ENCODE peak calls at places on chromosomes 3 and 15, in eight cellular contexts. Q is fibroblast of lung, Y is adrenal gland, W is sigmoid colon, H is astrocyte, K is neural progenitor cell, J is testis, T is Peyer's patch. L is an unnamed sample.
A peak's percentile ranks its signal among the peaks of the same experiment; 100 is the strongest.

GRCh38 chr3:124834723-124835718 is 52.1 kb downstream of the ITGB5 start:
- DNase-seq in T (peak; percentile 58), K (peak; percentile 62), Y (no peak), W (peak; percentile 78), J (peak; percentile 40), Q (peak; percentile 91), H (peak; percentile 83), L (peak; percentile 28)

GRCh38 chr3:12155264-12155663 is 3.4 kb downstream of the TIMP4 start:
- DNase-seq in K (no peak), T (no peak), H (no peak), Q (no peak), J (no peak), W (no peak), Y (no peak), L (no peak)

GRCh38 chr3:42846682-42847522 is 28.8 kb downstream of the CYP8B1 start:
- DNase-seq in Y (peak; percentile 37), J (no peak), H (no peak), K (no peak), T (peak; percentile 78), Q (no peak), W (no peak), L (no peak)

GRCh38 chr3:156760333-156760732 is 65.8 kb upstream of the LEKR1 start:
- DNase-seq in Y (no peak), H (no peak), W (no peak), T (no peak), Q (no peak), J (no peak), K (no peak), L (no peak)

GRCh38 chr15:23806980-23807379 is 119.9 kb upstream of the NDN start:
- DNase-seq in W (no peak), Y (no peak), T (no peak), K (no peak), H (no peak), J (no peak), Q (no peak), L (no peak)

GRCh38 chr3:76585794-76586392 is 454.0 kb upstream of the ROBO2 start:
- DNase-seq in J (no peak), Y (no peak), Q (peak; percentile 44), K (peak; percentile 14), W (no peak), H (no peak), T (no peak), L (no peak)

GRCh38 chr3:23750573-23751484 is 54.9 kb upstream of the UBE2E1 start:
- DNase-seq in Y (no peak), W (no peak), Q (no peak), T (no peak), K (no peak), J (no peak), H (no peak), L (no peak)

GRCh38 chr3:149299938-149300791 is 33.3 kb downstream of the TM4SF18 start:
- DNase-seq in Y (peak; percentile 68), K (no peak), J (no peak), Q (peak; percentile 97), T (no peak), H (peak; percentile 99), W (no peak), L (no peak)

GRCh38 chr3:37574177-37574958 is 287.3 kb upstream of the CTDSPL start:
- DNase-seq in K (no peak), J (no peak), Q (no peak), H (no peak), Y (no peak), W (no peak), T (no peak), L (no peak)

GRCh38 chr3:15317164-15317477 is 15.3 kb downstream of the SH3BP5 start:
- DNase-seq in Q (no peak), T (no peak), K (no peak), H (peak; percentile 84), J (peak; percentile 55), Y (no peak), W (peak; percentile 64), L (no peak)

GRCh38 chr3:19229086-19229485 is 80.8 kb downstream of the KCNH8 start:
- DNase-seq in W (no peak), T (no peak), Q (no peak), H (no peak), Y (no peak), J (no peak), K (no peak), L (no peak)

GRCh38 chr3:126351086-126351770 is 6.0 kb downstream of the KLF15 start:
- DNase-seq in J (peak; percentile 10), Q (no peak), Y (no peak), H (no peak), K (no peak), W (peak; percentile 63), T (no peak), L (no peak)

GRCh38 chr3:126474498-126475410 is 937 bp downstream of the ZXDC start:
- DNase-seq in W (peak; percentile 77), K (peak; percentile 75), H (peak; percentile 34), Y (peak; percentile 67), J (peak; percentile 49), T (peak; percentile 33), Q (peak; percentile 41), L (no peak)

GRCh38 chr15:88391006-88391405 is 76.2 kb downstream of the MRPL46 start:
- DNase-seq in Q (no peak), W (no peak), Y (no peak), T (no peak), K (no peak), H (no peak), J (no peak), L (no peak)

GRCh38 chr15:101731746-101732145 is 7.5 kb upstream of the TARS3 start:
- DNase-seq in H (no peak), K (no peak), Y (no peak), Q (no peak), J (no peak), T (no peak), W (no peak), L (no peak)

GRCh38 chr3:113844622-113845222 is 6.1 kb downstream of the GRAMD1C start:
- DNase-seq in W (no peak), K (peak; percentile 61), T (no peak), Y (no peak), H (peak; percentile 23), Q (peak; percentile 51), J (no peak), L (no peak)

GRCh38 chr15:87033056-87033455 is 953.4 kb downstream of the AGBL1 start:
- DNase-seq in Q (no peak), H (no peak), Y (no peak), T (no peak), K (peak; percentile 49), J (no peak), W (no peak), L (no peak)

GRCh38 chr3:115989927-115990326 is 366.6 kb downstream of the GAP43 start:
- DNase-seq in J (no peak), Y (no peak), T (no peak), Q (peak; percentile 42), H (peak; percentile 95), W (no peak), K (no peak), L (no peak)

GRCh38 chr3:37086918-37087317 is 87.5 kb downstream of the LRRFIP2 start:
- DNase-seq in H (no peak), Y (peak; percentile 22), K (no peak), Q (no peak), J (no peak), W (no peak), T (no peak), L (no peak)

GRCh38 chr3:173838644-173839043 is 441.1 kb downstream of the NLGN1 start:
- DNase-seq in Q (no peak), T (no peak), Y (no peak), K (no peak), H (no peak), J (no peak), W (no peak), L (no peak)

GRCh38 chr3:100002599-100003350 is 111.5 kb downstream of the FILIP1L start:
- DNase-seq in T (no peak), K (no peak), J (no peak), Q (peak; percentile 74), W (peak; percentile 60), H (peak; percentile 100), Y (peak; percentile 51), L (no peak)

GRCh38 chr3:190205739-190206138 is 85.0 kb upstream of the P3H2 start:
- DNase-seq in T (no peak), W (no peak), J (no peak), Q (peak; percentile 52), Y (no peak), K (no peak), H (peak; percentile 76), L (no peak)

GRCh38 chr3:45841380-45841700 is 579 bp downstream of the LZTFL1 start:
- DNase-seq in K (peak; percentile 41), T (peak; percentile 28), Y (peak; percentile 6), W (no peak), J (peak; percentile 33), H (peak; percentile 25), Q (peak; percentile 19), L (no peak)

GRCh38 chr15:49225572-49226281 is 55.7 kb downstream of the GALK2 start:
- DNase-seq in W (no peak), Y (no peak), T (no peak), Q (peak; percentile 54), K (peak; percentile 77), H (peak; percentile 20), J (no peak), L (no peak)

DNA sequence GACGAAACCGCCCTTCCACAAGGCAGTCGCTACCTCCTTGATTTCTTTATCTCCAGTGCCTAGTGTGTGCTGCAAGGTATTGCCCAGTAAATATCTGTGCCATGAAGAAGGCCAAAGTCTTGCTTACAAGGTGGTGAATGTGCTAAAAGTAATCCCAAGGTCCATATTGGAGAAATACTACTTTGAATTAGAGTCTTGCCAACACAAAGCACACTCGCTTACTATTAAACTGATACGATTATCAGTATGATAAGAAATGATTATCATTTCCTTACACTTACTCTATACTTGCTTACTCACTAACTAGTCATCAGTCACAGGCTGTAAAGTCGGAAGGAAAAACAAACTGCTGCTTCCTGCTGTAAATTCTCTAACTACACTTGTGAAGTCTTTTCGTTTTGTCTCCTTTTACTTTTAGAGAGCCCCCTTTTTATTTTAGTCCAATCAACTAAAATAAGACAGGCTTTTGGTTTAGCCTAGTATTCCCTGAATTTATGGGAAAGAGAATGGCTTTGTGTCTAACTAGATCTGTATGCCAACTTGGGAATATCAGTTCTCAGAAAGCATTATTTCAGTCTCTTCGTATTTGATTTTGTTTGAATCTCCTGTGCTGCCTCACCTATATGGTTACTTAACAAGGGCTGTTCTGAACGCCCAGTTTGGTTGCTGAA is 107.1 kb upstream of the TSC22D2 start:
- DNase-seq in J (no peak), T (no peak), Y (no peak), K (no peak), W (no peak), H (no peak), Q (no peak), L (no peak)
- H3K27ac ChIP-seq in J (no peak overlapping the region), T (peak overlapping the region; percentile 78), Y (no peak overlapping the region), K (no peak overlapping the region), W (no peak overlapping the region), H (no peak overlapping the region), Q (peak overlapping the region; percentile 11), L (no peak overlapping the region)

GRCh38 chr3:58422756-58423324 is 10.8 kb downstream of the PDHB start:
- DNase-seq in T (no peak), K (no peak), Q (peak; percentile 35), W (no peak), J (peak; percentile 35), H (no peak), Y (no peak), L (no peak)
- TF ChIP-seq CTCF in T (no peak), K (peak; percentile 21), Q (peak; percentile 24), W (no peak), J (no peak), H (peak; percentile 17), Y (no peak), L (peak; percentile 32)

GRCh38 chr15:80816049-80816653 is 37.0 kb downstream of the CEMIP start:
- DNase-seq in H (no peak), J (no peak), Y (no peak), T (no peak), W (no peak), Q (no peak), K (no peak), L (no peak)
- H3K27ac ChIP-seq in H (no peak overlapping the region), J (no peak overlapping the region), Y (no peak overlapping the region), T (no peak overlapping the region), W (peak overlapping the region; percentile 18), Q (no peak overlapping the region), K (no peak overlapping the region), L (no peak overlapping the region)

GRCh38 chr15:83346342-83346741 is 61.9 kb upstream of the BNC1 start:
- DNase-seq in T (no peak), Q (no peak), W (no peak), K (no peak), Y (no peak), H (no peak), J (no peak), L (no peak)
- TF ChIP-seq CTCF in T (no peak), Q (no peak), W (no peak), K (no peak), Y (no peak), H (no peak), J (no peak), L (no peak)